ENCODE peak calls at places on chromosomes 4 and X, in ten cellular contexts. H is NB4; G is CD8-positive, alpha-beta T cell; U is aorta; C is foreskin fibroblast; X is neuronal stem cell; Z is activated gamma-delta T cell; R is iPS DF 6.9; F is K562; Y is heart left ventricle. D is an unnamed sample.

GRCh38 chrX:115632455-115632854 is 71.5 kb downstream of the PLS3 start:
- DNase-seq in H (no peak), G (no peak), U (no peak), C (no peak), X (no peak), Z (no peak), R (no peak), F (no peak), Y (no peak), D (no peak)

GRCh38 chrX:86604620-86605019 is 456.4 kb downstream of the DACH2 start:
- DNase-seq in H (peak; percentile 26), G (no peak), U (no peak), C (no peak), X (no peak), Z (no peak), R (no peak), F (no peak), Y (no peak), D (no peak)

GRCh38 chr4:1777822-1778641 is 15.1 kb upstream of the FGFR3 start:
- DNase-seq in H (peak; percentile 39), G (no peak), U (no peak), C (peak; percentile 30), X (peak; percentile 88), Z (no peak), R (no peak), F (peak; percentile 78), Y (no peak), D (no peak)

GRCh38 chr4:110484767-110485166 is 8.8 kb downstream of the ENPEP start:
- DNase-seq in H (peak; percentile 27), G (no peak), U (no peak), C (peak; percentile 92), X (no peak), Z (no peak), R (no peak), F (no peak), Y (no peak), D (no peak)

GRCh38 chr4:122669911-122670738 is 49.3 kb upstream of the IL21 start:
- DNase-seq in H (no peak), G (no peak), U (no peak), C (no peak), X (no peak), Z (no peak), R (no peak), F (no peak), Y (no peak), D (no peak)

GRCh38 chr4:78644744-78645330 is 93.3 kb downstream of the ANXA3 start:
- DNase-seq in H (peak; percentile 64), G (peak; percentile 22), U (peak; percentile 77), C (peak; percentile 87), X (no peak), Z (no peak), R (peak; percentile 27), F (peak; percentile 69), Y (peak; percentile 63), D (no peak)

GRCh38 chrX:107851215-107851614 is 25.5 kb downstream of the MID2 start:
- DNase-seq in H (no peak), G (no peak), U (no peak), C (no peak), X (no peak), Z (no peak), R (no peak), F (no peak), Y (no peak), D (no peak)

GRCh38 chr4:77619408-77619807 is 13.8 kb downstream of the CXCL13 start:
- DNase-seq in H (no peak), G (no peak), U (no peak), C (peak; percentile 25), X (no peak), Z (no peak), R (no peak), F (no peak), Y (no peak), D (no peak)

GRCh38 chrX:30309139-30309571 is at the start of gene NR0B1:
- DNase-seq in H (no peak), G (no peak), U (peak; percentile 35), C (peak; percentile 62), X (peak; percentile 2), Z (peak; percentile 5), R (no peak), F (no peak), Y (peak; percentile 29), D (no peak)

GRCh38 chr4:143241892-143242291 is 57.2 kb downstream of the USP38 start:
- DNase-seq in H (peak; percentile 7), G (no peak), U (no peak), C (no peak), X (no peak), Z (no peak), R (no peak), F (no peak), Y (no peak), D (no peak)

GRCh38 chrX:10722804-10723364 is 102.5 kb upstream of the MID1 start:
- DNase-seq in H (peak; percentile 40), G (no peak), U (peak; percentile 59), C (peak; percentile 77), X (peak; percentile 39), Z (no peak), R (peak; percentile 54), F (peak; percentile 51), Y (peak; percentile 33), D (peak; percentile 8)

GRCh38 chr4:69731826-69732225 is 28.6 kb downstream of the SULT1B1 start:
- DNase-seq in H (no peak), G (no peak), U (no peak), C (peak; percentile 23), X (no peak), Z (no peak), R (no peak), F (no peak), Y (no peak), D (no peak)

GRCh38 chr4:23058113-23058512 is 365.4 kb downstream of the GBA3 start:
- DNase-seq in H (no peak), G (no peak), U (no peak), C (no peak), X (no peak), Z (no peak), R (no peak), F (no peak), Y (no peak), D (no peak)

GRCh38 chr4:17068396-17068795 is 170.0 kb upstream of the LDB2 start:
- DNase-seq in H (no peak), G (no peak), U (no peak), C (peak; percentile 68), X (no peak), Z (no peak), R (no peak), F (no peak), Y (no peak), D (no peak)

GRCh38 chrX:38045697-38046096 is 39.3 kb downstream of the SYTL5 start:
- DNase-seq in H (no peak), G (no peak), U (no peak), C (peak; percentile 9), X (no peak), Z (no peak), R (no peak), F (no peak), Y (no peak), D (no peak)

GRCh38 chrX:1222511-1223252 is 10.2 kb upstream of the CRLF2 start:
- DNase-seq in H (peak; percentile 88), G (no peak), U (no peak), C (peak; percentile 30), X (no peak), Z (no peak), R (no peak), F (no peak), Y (no peak), D (no peak)

GRCh38 chrX:118724775-118725174 is 2.6 kb upstream of the IL13RA1 start:
- DNase-seq in H (no peak), G (no peak), U (no peak), C (peak; percentile 24), X (no peak), Z (no peak), R (no peak), F (peak; percentile 18), Y (no peak), D (no peak)

GRCh38 chr4:39528056-39528465 is 822 bp upstream of the UGDH start:
- DNase-seq in H (no peak), G (peak; percentile 20), U (peak; percentile 93), C (no peak), X (no peak), Z (no peak), R (no peak), F (no peak), Y (no peak), D (no peak)

GRCh38 chr4:104494822-104495559 is at the start of gene CXXC4:
- DNase-seq in H (peak; percentile 25), G (no peak), U (peak; percentile 61), C (peak; percentile 41), X (peak; percentile 96), Z (peak; percentile 8), R (no peak), F (peak; percentile 35), Y (peak; percentile 84), D (no peak)

GRCh38 chr4:86972997-86973396 is 38.2 kb downstream of the AFF1 start:
- DNase-seq in H (peak; percentile 93), G (no peak), U (no peak), C (no peak), X (no peak), Z (no peak), R (no peak), F (no peak), Y (peak; percentile 39), D (no peak)

GRCh38 chr4:109999513-109999912 is 86.8 kb downstream of the EGF start:
- DNase-seq in H (no peak), G (no peak), U (no peak), C (no peak), X (no peak), Z (no peak), R (no peak), F (no peak), Y (no peak), D (no peak)

GRCh38 chrX:19811807-19812604 is 75.4 kb downstream of the SH3KBP1 start:
- DNase-seq in H (peak; percentile 92), G (no peak), U (no peak), C (no peak), X (no peak), Z (no peak), R (no peak), F (no peak), Y (no peak), D (no peak)

GRCh38 chrX:115533485-115533884 is 27.5 kb upstream of the PLS3 start:
- DNase-seq in H (no peak), G (no peak), U (no peak), C (peak; percentile 54), X (no peak), Z (no peak), R (no peak), F (no peak), Y (no peak), D (no peak)

GRCh38 chr4:40327340-40327739 is 7.8 kb upstream of the CHRNA9 start:
- DNase-seq in H (peak; percentile 99), G (no peak), U (no peak), C (no peak), X (no peak), Z (no peak), R (no peak), F (no peak), Y (no peak), D (no peak)

GRCh38 chr4:44118971-44119680 is 329.5 kb downstream of the KCTD8 start:
- DNase-seq in H (no peak), G (no peak), U (no peak), C (no peak), X (no peak), Z (no peak), R (no peak), F (no peak), Y (no peak), D (no peak)

GRCh38 chrX:116667346-116667745 is 204.6 kb upstream of the CT83 start:
- DNase-seq in H (no peak), G (no peak), U (no peak), C (no peak), X (no peak), Z (no peak), R (no peak), F (no peak), Y (no peak), D (no peak)

GRCh38 chrX:130174937-130175336 is 3.2 kb downstream of the RAB33A start:
- DNase-seq in H (no peak), G (no peak), U (no peak), C (no peak), X (no peak), Z (no peak), R (no peak), F (no peak), Y (no peak), D (no peak)

GRCh38 chr4:2036327-2036726 is 22.8 kb upstream of the NAT8L start:
- DNase-seq in H (no peak), G (no peak), U (no peak), C (no peak), X (no peak), Z (no peak), R (no peak), F (no peak), Y (no peak), D (no peak)